ENCODE peak calls at places on chromosomes 3 and 15, in six cellular contexts. D is Panc1, B is breast epithelium, X is GM12878, H is K562, F is endothelial cell of umbilical vein. J is an unnamed sample.

GRCh38 chr3:186406669-186407635 is 44.9 kb upstream of the DGKG start:
- DNase-seq in D (no peak), B (no peak), X (no peak), H (no peak), F (no peak), J (peak)

GRCh38 chr3:109109574-109109973 is 8.4 kb downstream of the MORC1 start:
- DNase-seq in D (no peak), B (no peak), X (no peak), H (no peak), F (no peak), J (no peak)

GRCh38 chr3:72306800-72307341 is 521.9 kb upstream of the PROK2 start:
- DNase-seq in D (no peak), B (no peak), X (no peak), H (no peak), F (peak), J (no peak)

GRCh38 chr3:8713901-8714759 is 19.5 kb upstream of the CAV3 start:
- DNase-seq in D (no peak), B (no peak), X (no peak), H (peak), F (no peak), J (no peak)

GRCh38 chr15:39232512-39232911 is 348.4 kb upstream of the THBS1 start:
- DNase-seq in D (no peak), B (no peak), X (no peak), H (no peak), F (no peak), J (no peak)

GRCh38 chr3:45832691-45833090 is 9.2 kb downstream of the LZTFL1 start:
- DNase-seq in D (no peak), B (no peak), X (no peak), H (no peak), F (no peak), J (no peak)

GRCh38 chr3:99755831-99756230 is 61.8 kb upstream of the CMSS1 start:
- DNase-seq in D (no peak), B (no peak), X (no peak), H (no peak), F (peak), J (no peak)

GRCh38 chr3:25782938-25783660 is at the start of gene NGLY1:
- DNase-seq in D (no peak), B (peak), X (no peak), H (peak), F (peak), J (peak)

GRCh38 chr15:39108021-39108420 is 472.9 kb upstream of the THBS1 start:
- DNase-seq in D (no peak), B (no peak), X (no peak), H (no peak), F (no peak), J (no peak)

GRCh38 chr3:127097009-127097350 is 96.0 kb upstream of the PRR23E start:
- DNase-seq in D (no peak), B (no peak), X (no peak), H (no peak), F (no peak), J (no peak)

GRCh38 chr3:159185443-159186050 is 383.7 kb downstream of the MFSD1 start:
- DNase-seq in D (no peak), B (no peak), X (peak), H (no peak), F (no peak), J (no peak)

GRCh38 chr15:60115579-60116415 is 111.7 kb downstream of the FOXB1 start:
- DNase-seq in D (no peak), B (no peak), X (no peak), H (no peak), F (no peak), J (no peak)

GRCh38 chr15:45399381-45400212 is 21.3 kb upstream of the GATM start:
- DNase-seq in D (peak), B (no peak), X (no peak), H (no peak), F (peak), J (no peak)

GRCh38 chr3:50380375-50381085 is 21.2 kb upstream of the TMEM115 start:
- DNase-seq in D (no peak), B (no peak), X (no peak), H (no peak), F (no peak), J (no peak)

GRCh38 chr3:169146112-169146665 is 517.3 kb downstream of the MECOM start:
- DNase-seq in D (no peak), B (no peak), X (no peak), H (peak), F (peak), J (peak)
- TF ChIP-seq POLR2AphosphoS5 in D (no peak), B (no peak), X (no peak), H (peak), F (peak), J (peak)

DNA sequence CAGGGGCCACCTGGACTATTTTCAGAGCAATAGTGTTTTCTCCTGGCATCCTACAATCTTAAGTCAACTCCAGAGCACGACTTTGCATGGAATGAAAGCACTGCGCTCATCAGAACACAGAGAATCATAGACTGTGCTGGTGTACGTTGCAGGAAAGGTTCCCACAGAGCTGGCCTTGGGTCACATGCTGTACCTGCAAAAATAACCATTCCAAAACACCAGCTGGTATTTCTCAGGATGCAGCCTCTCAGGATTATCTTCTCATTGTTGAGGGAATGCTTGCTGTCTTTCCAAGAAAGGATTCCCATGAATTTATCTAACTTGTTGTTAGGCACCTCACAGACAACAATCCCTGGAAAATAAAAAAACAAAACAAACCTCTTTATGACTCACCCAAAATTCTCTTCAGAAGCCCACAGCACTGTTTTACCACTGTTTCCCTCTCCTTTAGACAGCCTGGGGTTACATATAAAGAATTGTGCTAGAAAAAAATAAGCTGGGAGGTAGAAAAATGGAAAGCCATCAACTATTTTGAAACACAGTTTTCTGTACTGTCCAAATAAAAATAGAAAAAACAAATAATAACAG is 131.7 kb downstream of the ATP8B4 start:
- DNase-seq in D (no peak), B (no peak), X (no peak), H (no peak), F (no peak), J (no peak)
- TF ChIP-seq POLR2AphosphoS5 in D (no peak), B (no peak), X (no peak), H (no peak), F (no peak), J (no peak)

DNA sequence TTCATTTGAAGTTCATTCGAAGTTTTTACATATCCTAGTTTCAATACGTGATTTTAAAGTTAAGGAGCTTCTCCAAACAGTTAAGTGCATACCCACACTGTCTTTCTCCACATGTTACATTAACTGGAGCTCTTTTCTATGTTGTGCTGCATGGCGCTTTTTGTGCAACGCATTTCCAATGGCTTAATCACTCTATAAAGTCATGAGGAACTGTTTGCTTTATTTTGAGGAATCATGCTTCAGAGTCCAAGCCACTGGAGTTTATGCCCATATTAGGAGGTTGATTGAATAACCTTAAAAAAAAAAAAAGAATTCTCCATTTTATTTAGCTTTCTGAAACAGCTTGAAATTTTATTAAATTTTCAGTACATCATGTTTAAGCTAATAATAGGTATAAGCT is 109.4 kb upstream of the MBNL1 start:
- DNase-seq in D (peak), B (no peak), X (no peak), H (no peak), F (no peak), J (no peak)
- TF ChIP-seq POLR2AphosphoS5 in D (no peak), B (no peak), X (no peak), H (no peak), F (no peak), J (peak)

DNA sequence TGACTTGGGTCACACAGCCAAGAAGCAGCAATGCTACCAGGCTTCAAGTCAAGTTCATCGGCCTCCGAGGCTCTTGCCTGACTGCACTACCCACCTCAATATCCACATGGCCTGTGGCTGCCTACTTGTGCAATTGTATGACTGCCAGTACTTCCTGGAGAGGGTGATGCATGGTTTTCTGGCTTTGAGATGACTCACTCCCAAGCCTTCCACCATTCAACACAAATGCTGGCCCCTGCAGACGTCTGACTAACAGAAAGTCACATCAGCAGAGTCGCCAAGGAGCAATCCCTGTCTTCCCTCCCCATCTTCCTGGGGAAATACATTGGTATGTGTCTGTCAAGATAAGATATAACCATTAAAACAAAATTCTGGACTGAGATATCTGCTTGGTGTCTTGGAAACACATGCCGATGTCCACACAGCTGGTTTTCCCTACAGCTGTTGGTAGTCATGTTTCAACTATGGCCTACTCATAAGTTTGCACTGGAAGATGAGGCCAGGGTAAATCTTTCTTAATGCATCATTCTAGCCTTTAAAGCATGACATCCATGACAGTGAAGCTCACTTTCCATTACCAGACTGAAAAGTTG is 79.6 kb upstream of the SPATA12 start:
- DNase-seq in D (no peak), B (no peak), X (no peak), H (no peak), F (peak), J (no peak)
- TF ChIP-seq POLR2AphosphoS5 in D (no peak), B (no peak), X (no peak), H (no peak), F (peak), J (no peak)

GRCh38 chr15:91604122-91604521 is 249.4 kb upstream of the SLCO3A1 start:
- DNase-seq in D (no peak), B (no peak), X (no peak), H (no peak), F (no peak), J (no peak)
- TF ChIP-seq POLR2AphosphoS5 in D (no peak), B (no peak), X (no peak), H (no peak), F (no peak), J (no peak)

GRCh38 chr3:172152869-172153268 is 113.5 kb downstream of the FNDC3B start:
- DNase-seq in D (no peak), B (no peak), X (no peak), H (no peak), F (peak), J (no peak)

GRCh38 chr3:172155880-172156279 is 116.5 kb downstream of the FNDC3B start:
- DNase-seq in D (no peak), B (no peak), X (no peak), H (no peak), F (no peak), J (no peak)

GRCh38 chr3:172156309-172156998 is 117.1 kb downstream of the FNDC3B start:
- DNase-seq in D (no peak), B (peak), X (no peak), H (no peak), F (no peak), J (no peak)

GRCh38 chr3:172153335-172153861 is 114.0 kb downstream of the FNDC3B start:
- DNase-seq in D (peak), B (peak), X (no peak), H (no peak), F (peak), J (peak)

DNA sequence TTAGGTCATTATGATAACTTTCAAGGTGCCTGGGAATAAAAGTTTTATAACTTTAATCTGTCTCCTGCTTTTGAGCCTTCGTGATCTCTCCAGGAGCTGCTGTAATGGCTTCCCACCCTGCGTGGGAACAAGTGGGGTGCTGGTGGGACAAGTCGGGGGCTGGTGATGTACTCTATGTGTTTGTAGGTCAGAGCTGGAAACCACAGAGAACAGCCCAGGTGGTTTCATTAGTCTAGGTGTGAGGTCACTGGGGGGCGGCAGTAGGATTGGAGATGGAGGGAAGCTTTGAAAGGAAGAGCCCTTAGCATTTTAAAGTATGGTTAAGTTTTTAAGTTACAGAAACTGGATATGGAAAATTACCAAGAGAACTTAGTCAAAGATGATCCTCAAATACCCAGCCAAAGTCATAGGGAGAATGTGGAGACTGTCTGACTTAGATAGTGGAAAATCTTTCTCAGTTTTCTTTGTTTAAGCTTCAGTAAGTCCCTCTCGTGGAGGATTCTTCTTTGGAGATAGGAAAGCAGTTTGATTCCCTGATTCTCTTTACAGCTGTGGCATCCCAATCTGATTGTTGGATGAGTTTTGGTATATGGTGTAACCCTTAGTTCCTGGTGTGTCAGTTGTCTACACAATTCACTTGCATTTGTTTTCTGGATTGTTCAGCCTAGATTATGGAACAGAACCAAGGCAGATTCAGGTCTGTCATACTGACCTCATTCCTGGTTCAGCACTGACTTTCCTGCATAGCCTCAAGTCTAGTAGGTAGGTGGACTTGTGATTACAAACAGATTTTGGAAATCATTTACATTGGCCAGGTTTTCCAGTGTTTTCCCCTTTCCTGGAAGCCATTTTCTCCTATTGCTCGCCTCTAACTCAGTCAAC is 115.6 kb downstream of the FNDC3B start:
- DNase-seq in D (no peak), B (no peak), X (no peak), H (no peak), F (no peak), J (no peak)
- TF ChIP-seq POLR2AphosphoS5 in D (no peak), B (no peak), X (no peak), H (no peak), F (no peak), J (no peak)

GRCh38 chr3:56815571-56815970 is 13.8 kb upstream of the ARHGEF3 start:
- DNase-seq in D (no peak), B (no peak), X (no peak), H (no peak), F (no peak), J (no peak)

GRCh38 chr3:56813656-56813965 is 11.9 kb upstream of the ARHGEF3 start:
- DNase-seq in D (no peak), B (no peak), X (no peak), H (no peak), F (no peak), J (no peak)

GRCh38 chr3:56811545-56812202 is 9.9 kb upstream of the ARHGEF3 start:
- DNase-seq in D (no peak), B (no peak), X (no peak), H (no peak), F (no peak), J (no peak)

GRCh38 chr3:56810912-56811544 is 9.3 kb upstream of the ARHGEF3 start:
- DNase-seq in D (no peak), B (peak), X (no peak), H (no peak), F (no peak), J (no peak)

GRCh38 chr3:56812749-56813655 is 11.3 kb upstream of the ARHGEF3 start:
- DNase-seq in D (no peak), B (peak), X (no peak), H (no peak), F (peak), J (no peak)
- TF ChIP-seq POLR2AphosphoS5 in D (no peak), B (no peak), X (no peak), H (no peak), F (no peak), J (no peak)

J was measured in sigmoid colon.